ENCODE peak calls at places on chromosomes 13 and 19, in four cellular contexts. One of them, this sample, is unnamed. For H3K27me3, the result is how much of the 10 kb centered on the place peaks cover.

GRCh38 chr19:49553451-49554271 is 25.9 kb downstream of the RCN3 start:
- DNase-seq in uterus: no peak
- DNase-seq in adipocyte: peak
- DNase-seq in brain microvascular endothelial cell: peak
- DNase-seq in this sample: no peak

GRCh38 chr19:35458821-35459391 is 10.8 kb downstream of the FFAR2 start:
- DNase-seq in brain microvascular endothelial cell: no peak
- DNase-seq in adipocyte: no peak
- DNase-seq in uterus: no peak
- DNase-seq in this sample: no peak

GRCh38 chr19:21321134-21321533 is 8.1 kb downstream of the ZNF708 start:
- DNase-seq in adipocyte: no peak
- DNase-seq in brain microvascular endothelial cell: no peak
- DNase-seq in uterus: no peak
- DNase-seq in this sample: no peak

GRCh38 chr19:17522988-17523872 is 11.8 kb downstream of the PGLS start:
- DNase-seq in brain microvascular endothelial cell: no peak
- DNase-seq in adipocyte: no peak
- DNase-seq in uterus: no peak
- DNase-seq in this sample: no peak

GRCh38 chr19:56120371-56121179 is 520 bp downstream of the ZNF787 start:
- DNase-seq in adipocyte: peak
- DNase-seq in brain microvascular endothelial cell: peak
- DNase-seq in uterus: peak
- DNase-seq in this sample: no peak

GRCh38 chr19:57773488-57773887 is 4.0 kb downstream of the ZNF586 start:
- DNase-seq in uterus: no peak
- DNase-seq in brain microvascular endothelial cell: no peak
- DNase-seq in adipocyte: no peak
- DNase-seq in this sample: no peak

GRCh38 chr13:21372530-21372929 is 86.6 kb downstream of the ZDHHC20 start:
- DNase-seq in brain microvascular endothelial cell: no peak
- DNase-seq in uterus: no peak
- DNase-seq in adipocyte: no peak
- DNase-seq in this sample: no peak

GRCh38 chr13:105037064-105037463 is 1498.4 kb downstream of the EFNB2 start:
- DNase-seq in brain microvascular endothelial cell: peak
- DNase-seq in adipocyte: peak
- DNase-seq in uterus: no peak
- DNase-seq in this sample: no peak

GRCh38 chr13:36718686-36719085 is 44.9 kb downstream of the SERTM1 start:
- DNase-seq in brain microvascular endothelial cell: no peak
- DNase-seq in adipocyte: no peak
- DNase-seq in uterus: no peak
- DNase-seq in this sample: no peak

GRCh38 chr13:113652404-113653263 is 5.4 kb downstream of the ATP4B start:
- DNase-seq in brain microvascular endothelial cell: no peak
- DNase-seq in uterus: peak
- DNase-seq in adipocyte: no peak
- DNase-seq in this sample: peak

GRCh38 chr13:108342369-108343289 is 73.1 kb downstream of the TNFSF13B start:
- DNase-seq in brain microvascular endothelial cell: peak
- DNase-seq in uterus: no peak
- DNase-seq in adipocyte: peak
- DNase-seq in this sample: no peak

GRCh38 chr13:46295531-46296464 is 84.1 kb downstream of the LRRC63 start:
- DNase-seq in adipocyte: peak
- DNase-seq in brain microvascular endothelial cell: peak
- DNase-seq in uterus: no peak
- DNase-seq in this sample: no peak

GRCh38 chr19:55210120-55210493 is 806 bp upstream of the PTPRH start:
- DNase-seq in uterus: peak
- DNase-seq in adipocyte: peak
- DNase-seq in brain microvascular endothelial cell: peak
- DNase-seq in this sample: no peak

GRCh38 chr19:17680235-17680722 is 7.9 kb downstream of the UNC13A start:
- DNase-seq in uterus: peak
- DNase-seq in brain microvascular endothelial cell: peak
- DNase-seq in adipocyte: peak
- DNase-seq in this sample: no peak

GRCh38 chr13:88063741-88064140 is 392.6 kb downstream of the SLITRK5 start:
- DNase-seq in uterus: no peak
- DNase-seq in brain microvascular endothelial cell: no peak
- DNase-seq in adipocyte: no peak
- DNase-seq in this sample: no peak

GRCh38 chr19:10219678-10220077 is 11.5 kb downstream of the S1PR2 start:
- DNase-seq in uterus: no peak
- DNase-seq in adipocyte: peak
- DNase-seq in brain microvascular endothelial cell: peak
- DNase-seq in this sample: no peak

DNA sequence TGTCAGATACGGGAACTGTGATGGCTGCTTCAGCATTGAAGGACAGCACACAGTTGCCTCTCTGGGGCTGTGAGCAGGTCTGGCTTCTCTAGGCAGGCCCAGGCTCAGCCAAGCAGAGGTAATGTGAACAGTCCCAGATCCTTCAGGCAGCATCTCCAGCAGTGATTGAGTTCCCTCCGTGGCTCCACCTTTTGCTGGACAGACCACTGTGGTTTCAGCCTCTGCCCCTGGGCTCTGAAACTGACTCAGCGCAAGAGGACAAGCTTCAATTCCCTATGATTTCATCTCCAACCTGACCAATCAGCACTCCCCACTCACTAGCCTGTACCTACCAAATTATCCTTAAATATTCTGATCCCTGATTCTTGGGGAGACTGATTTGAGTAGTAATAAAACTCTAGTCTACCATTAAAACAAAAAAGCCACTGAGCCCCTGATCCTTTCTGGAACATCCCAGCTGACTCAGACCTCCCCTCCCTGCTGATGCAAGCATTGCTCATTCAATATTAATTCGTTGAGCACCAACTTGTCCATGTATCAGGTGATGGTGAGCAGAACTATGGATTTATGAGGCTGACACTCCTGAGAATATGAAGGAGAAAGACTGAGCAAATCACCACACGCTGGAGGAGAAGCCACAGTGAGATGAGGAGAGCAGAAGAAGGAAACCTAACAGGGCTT is 16.7 kb downstream of the GSX1 start:
- DNase-seq in brain microvascular endothelial cell: no peak
- DNase-seq in uterus: no peak
- DNase-seq in adipocyte: no peak
- DNase-seq in this sample: no peak
- H3K27me3 ChIP-seq in brain microvascular endothelial cell: under half
- H3K27me3 ChIP-seq in uterus: under half
- H3K27me3 ChIP-seq in adipocyte: half or more
- H3K27me3 ChIP-seq in this sample: under half

GRCh38 chr19:47456721-47457478 is 14.8 kb downstream of the SLC8A2 start:
- DNase-seq in adipocyte: peak
- DNase-seq in brain microvascular endothelial cell: no peak
- DNase-seq in uterus: no peak
- DNase-seq in this sample: no peak

GRCh38 chr19:47464619-47465018 is 7.1 kb downstream of the SLC8A2 start:
- DNase-seq in adipocyte: no peak
- DNase-seq in uterus: no peak
- DNase-seq in brain microvascular endothelial cell: no peak
- DNase-seq in this sample: no peak

GRCh38 chr19:47461876-47462275 is 9.8 kb downstream of the SLC8A2 start:
- DNase-seq in adipocyte: no peak
- DNase-seq in brain microvascular endothelial cell: no peak
- DNase-seq in uterus: no peak
- DNase-seq in this sample: no peak

GRCh38 chr19:47458672-47459071 is 13.0 kb downstream of the SLC8A2 start:
- DNase-seq in uterus: no peak
- DNase-seq in adipocyte: no peak
- DNase-seq in brain microvascular endothelial cell: no peak
- DNase-seq in this sample: no peak

GRCh38 chr19:47459477-47459876 is 12.2 kb downstream of the SLC8A2 start:
- DNase-seq in brain microvascular endothelial cell: no peak
- DNase-seq in uterus: no peak
- DNase-seq in adipocyte: no peak
- DNase-seq in this sample: no peak
- H3K27me3 ChIP-seq in brain microvascular endothelial cell: under half
- H3K27me3 ChIP-seq in uterus: under half
- H3K27me3 ChIP-seq in adipocyte: half or more
- H3K27me3 ChIP-seq in this sample: under half

GRCh38 chr19:48394331-48395169 is 1.1 kb downstream of the GRIN2D start:
- DNase-seq in brain microvascular endothelial cell: no peak
- DNase-seq in uterus: no peak
- DNase-seq in adipocyte: no peak
- DNase-seq in this sample: no peak

GRCh38 chr19:48396010-48396870 is 2.8 kb downstream of the GRIN2D start:
- DNase-seq in uterus: no peak
- DNase-seq in adipocyte: no peak
- DNase-seq in brain microvascular endothelial cell: no peak
- DNase-seq in this sample: no peak

GRCh38 chr19:48393559-48394330 is at the start of gene GRIN2D:
- DNase-seq in brain microvascular endothelial cell: no peak
- DNase-seq in adipocyte: peak
- DNase-seq in uterus: no peak
- DNase-seq in this sample: no peak

GRCh38 chr19:48395499-48395898 is 2.0 kb downstream of the GRIN2D start:
- DNase-seq in uterus: no peak
- DNase-seq in adipocyte: no peak
- DNase-seq in brain microvascular endothelial cell: no peak
- DNase-seq in this sample: no peak

GRCh38 chr19:48395170-48395455 is 1.6 kb downstream of the GRIN2D start:
- DNase-seq in brain microvascular endothelial cell: no peak
- DNase-seq in adipocyte: no peak
- DNase-seq in uterus: no peak
- DNase-seq in this sample: no peak
- H3K27me3 ChIP-seq in brain microvascular endothelial cell: under half
- H3K27me3 ChIP-seq in adipocyte: under half
- H3K27me3 ChIP-seq in uterus: under half
- H3K27me3 ChIP-seq in this sample: under half

GRCh38 chr19:41478875-41479756 is 36.2 kb downstream of the ERICH4 start:
- DNase-seq in adipocyte: no peak
- DNase-seq in brain microvascular endothelial cell: no peak
- DNase-seq in uterus: no peak
- DNase-seq in this sample: no peak

GRCh38 chr19:41480336-41480735 is 37.4 kb downstream of the ERICH4 start:
- DNase-seq in uterus: no peak
- DNase-seq in adipocyte: no peak
- DNase-seq in brain microvascular endothelial cell: no peak
- DNase-seq in this sample: no peak

GRCh38 chr19:41478171-41478570 is 35.2 kb downstream of the ERICH4 start:
- DNase-seq in brain microvascular endothelial cell: no peak
- DNase-seq in adipocyte: no peak
- DNase-seq in uterus: no peak
- DNase-seq in this sample: no peak

GRCh38 chr19:41479757-41480191 is 36.8 kb downstream of the ERICH4 start:
- DNase-seq in adipocyte: no peak
- DNase-seq in uterus: peak
- DNase-seq in brain microvascular endothelial cell: no peak
- DNase-seq in this sample: no peak

GRCh38 chr19:41476583-41476982 is 33.6 kb downstream of the ERICH4 start:
- DNase-seq in adipocyte: no peak
- DNase-seq in uterus: no peak
- DNase-seq in brain microvascular endothelial cell: no peak
- DNase-seq in this sample: no peak
- H3K27me3 ChIP-seq in adipocyte: under half
- H3K27me3 ChIP-seq in uterus: under half
- H3K27me3 ChIP-seq in brain microvascular endothelial cell: under half
- H3K27me3 ChIP-seq in this sample: under half

GRCh38 chr19:47312366-47313006 is 2.8 kb downstream of the C5AR1 start:
- DNase-seq in uterus: no peak
- DNase-seq in adipocyte: no peak
- DNase-seq in brain microvascular endothelial cell: no peak
- DNase-seq in this sample: no peak

GRCh38 chr19:47316513-47316912 is 6.9 kb downstream of the C5AR1 start:
- DNase-seq in adipocyte: no peak
- DNase-seq in brain microvascular endothelial cell: no peak
- DNase-seq in uterus: no peak
- DNase-seq in this sample: no peak

GRCh38 chr19:47315125-47315821 is 5.6 kb downstream of the C5AR1 start:
- DNase-seq in adipocyte: peak
- DNase-seq in brain microvascular endothelial cell: peak
- DNase-seq in uterus: peak
- DNase-seq in this sample: peak

GRCh38 chr19:47310819-47311218 is 1.2 kb downstream of the C5AR1 start:
- DNase-seq in adipocyte: no peak
- DNase-seq in uterus: no peak
- DNase-seq in brain microvascular endothelial cell: no peak
- DNase-seq in this sample: peak

GRCh38 chr19:47313754-47314133 is 4.1 kb downstream of the C5AR1 start:
- DNase-seq in uterus: no peak
- DNase-seq in adipocyte: no peak
- DNase-seq in brain microvascular endothelial cell: no peak
- DNase-seq in this sample: no peak
- H3K27me3 ChIP-seq in uterus: under half
- H3K27me3 ChIP-seq in adipocyte: under half
- H3K27me3 ChIP-seq in brain microvascular endothelial cell: under half
- H3K27me3 ChIP-seq in this sample: under half

GRCh38 chr19:46226438-46226973 is 3.0 kb upstream of the IGFL1 start:
- DNase-seq in uterus: no peak
- DNase-seq in brain microvascular endothelial cell: no peak
- DNase-seq in adipocyte: no peak
- DNase-seq in this sample: no peak
- H3K27me3 ChIP-seq in uterus: under half
- H3K27me3 ChIP-seq in brain microvascular endothelial cell: under half
- H3K27me3 ChIP-seq in adipocyte: half or more
- H3K27me3 ChIP-seq in this sample: under half

GRCh38 chr19:8081569-8082550 is 29.3 kb downstream of the CCL25 start:
- DNase-seq in brain microvascular endothelial cell: no peak
- DNase-seq in uterus: no peak
- DNase-seq in adipocyte: no peak
- DNase-seq in this sample: no peak
- H3K27me3 ChIP-seq in brain microvascular endothelial cell: under half
- H3K27me3 ChIP-seq in uterus: under half
- H3K27me3 ChIP-seq in adipocyte: under half
- H3K27me3 ChIP-seq in this sample: under half

DNA sequence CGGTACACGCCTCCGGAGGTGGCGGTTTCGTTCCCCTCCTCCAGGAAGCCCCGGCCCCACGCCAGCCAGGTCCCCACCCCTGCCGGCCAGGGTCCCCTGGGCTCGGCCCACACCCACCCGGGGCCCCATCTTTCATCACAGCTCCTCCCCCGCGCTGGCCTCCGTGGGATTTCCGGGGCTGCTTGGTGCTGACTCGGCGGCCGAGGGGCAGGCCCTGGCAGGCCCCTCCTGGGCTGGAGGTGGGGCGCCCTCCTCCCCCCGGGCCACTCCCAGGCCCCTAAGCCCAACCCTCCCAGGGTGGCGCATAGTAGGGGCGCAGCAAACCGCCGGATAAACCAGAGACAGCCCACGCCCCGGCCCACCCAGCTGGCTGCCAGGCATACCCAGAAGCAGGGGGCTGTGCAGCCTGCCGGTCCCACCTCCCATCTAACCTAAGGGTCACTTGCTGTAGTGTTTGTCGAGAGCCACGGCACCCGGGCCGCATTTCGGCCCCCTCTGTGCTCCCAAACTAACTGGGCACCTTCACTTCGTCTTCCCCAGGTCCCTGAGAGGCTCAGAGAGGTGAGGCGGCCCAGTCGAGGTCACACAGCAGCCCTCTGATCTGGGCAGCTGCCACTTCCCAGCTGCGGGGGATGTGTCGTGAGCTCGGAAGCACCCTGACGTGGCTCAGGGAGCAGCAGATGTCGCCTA is 6.6 kb downstream of the ZBTB7A start:
- DNase-seq in adipocyte: no peak
- DNase-seq in uterus: peak
- DNase-seq in brain microvascular endothelial cell: no peak
- DNase-seq in this sample: peak
- H3K27me3 ChIP-seq in adipocyte: under half
- H3K27me3 ChIP-seq in uterus: under half
- H3K27me3 ChIP-seq in brain microvascular endothelial cell: under half
- H3K27me3 ChIP-seq in this sample: under half

This sample was measured in RWPE2.